ENCODE peak calls at places on chromosomes 13 and 19, in five cellular contexts. K, F, R, J and E are unnamed samples.

GRCh38 chr19:33676999-33677665 is 55.4 kb downstream of the CHST8 start:
- DNase-seq in K (no peak), F (no peak), R (no peak), J (no peak), E (peak)

GRCh38 chr13:98866882-98867281 is 111.0 kb downstream of the DOCK9 start:
- DNase-seq in K (no peak), F (no peak), R (no peak), J (no peak), E (no peak)

GRCh38 chr13:65112123-65113075 is 2117.7 kb downstream of the PCDH9 start:
- DNase-seq in K (no peak), F (no peak), R (no peak), J (no peak), E (no peak)

GRCh38 chr13:36764957-36765356 is 54.1 kb upstream of the RFXAP start:
- DNase-seq in K (no peak), F (no peak), R (no peak), J (no peak), E (no peak)

GRCh38 chr19:7864719-7865074 is 9.5 kb downstream of the PRR36 start:
- DNase-seq in K (no peak), F (no peak), R (no peak), J (no peak), E (no peak)

GRCh38 chr13:25847145-25847544 is 204.7 kb downstream of the SHISA2 start:
- DNase-seq in K (no peak), F (no peak), R (no peak), J (no peak), E (no peak)

GRCh38 chr19:49339364-49340068 is 4.3 kb downstream of the CD37 start:
- DNase-seq in K (peak), F (peak), R (no peak), J (peak), E (no peak)

GRCh38 chr13:112143753-112144615 is 77.0 kb downstream of the SOX1 start:
- DNase-seq in K (no peak), F (no peak), R (no peak), J (no peak), E (no peak)

GRCh38 chr13:48621056-48621455 is 32.7 kb upstream of the CYSLTR2 start:
- DNase-seq in K (no peak), F (no peak), R (no peak), J (no peak), E (no peak)

GRCh38 chr19:55333870-55334269 is 5.8 kb upstream of the KMT5C start:
- DNase-seq in K (no peak), F (no peak), R (no peak), J (no peak), E (no peak)

GRCh38 chr19:12126707-12127106 is 13.4 kb downstream of the ZNF20 start:
- DNase-seq in K (no peak), F (peak), R (no peak), J (no peak), E (no peak)

GRCh38 chr19:6564393-6564792 is 26.6 kb downstream of the CD70 start:
- DNase-seq in K (no peak), F (peak), R (no peak), J (no peak), E (no peak)

GRCh38 chr13:113526466-113527220 is 36.1 kb upstream of the DCUN1D2 start:
- DNase-seq in K (no peak), F (no peak), R (no peak), J (no peak), E (peak)

GRCh38 chr13:97938701-97939475 is 14.6 kb upstream of the IPO5 start:
- DNase-seq in K (no peak), F (peak), R (no peak), J (no peak), E (no peak)

GRCh38 chr13:20403826-20404225 is 121.8 kb downstream of the CRYL1 start:
- DNase-seq in K (no peak), F (no peak), R (no peak), J (no peak), E (peak)

GRCh38 chr19:49119411-49120324 is at the start of gene PPFIA3:
- DNase-seq in K (no peak), F (peak), R (no peak), J (peak), E (peak)

GRCh38 chr13:68897331-68897730 is 1210.3 kb upstream of the ATXN8OS start:
- DNase-seq in K (no peak), F (no peak), R (no peak), J (no peak), E (no peak)

GRCh38 chr19:42629191-42629590 is 34.5 kb upstream of the CEACAM8 start:
- DNase-seq in K (no peak), F (no peak), R (no peak), J (no peak), E (no peak)

GRCh38 chr19:42635233-42635539 is 40.5 kb upstream of the CEACAM8 start:
- DNase-seq in K (no peak), F (no peak), R (no peak), J (no peak), E (no peak)

DNA sequence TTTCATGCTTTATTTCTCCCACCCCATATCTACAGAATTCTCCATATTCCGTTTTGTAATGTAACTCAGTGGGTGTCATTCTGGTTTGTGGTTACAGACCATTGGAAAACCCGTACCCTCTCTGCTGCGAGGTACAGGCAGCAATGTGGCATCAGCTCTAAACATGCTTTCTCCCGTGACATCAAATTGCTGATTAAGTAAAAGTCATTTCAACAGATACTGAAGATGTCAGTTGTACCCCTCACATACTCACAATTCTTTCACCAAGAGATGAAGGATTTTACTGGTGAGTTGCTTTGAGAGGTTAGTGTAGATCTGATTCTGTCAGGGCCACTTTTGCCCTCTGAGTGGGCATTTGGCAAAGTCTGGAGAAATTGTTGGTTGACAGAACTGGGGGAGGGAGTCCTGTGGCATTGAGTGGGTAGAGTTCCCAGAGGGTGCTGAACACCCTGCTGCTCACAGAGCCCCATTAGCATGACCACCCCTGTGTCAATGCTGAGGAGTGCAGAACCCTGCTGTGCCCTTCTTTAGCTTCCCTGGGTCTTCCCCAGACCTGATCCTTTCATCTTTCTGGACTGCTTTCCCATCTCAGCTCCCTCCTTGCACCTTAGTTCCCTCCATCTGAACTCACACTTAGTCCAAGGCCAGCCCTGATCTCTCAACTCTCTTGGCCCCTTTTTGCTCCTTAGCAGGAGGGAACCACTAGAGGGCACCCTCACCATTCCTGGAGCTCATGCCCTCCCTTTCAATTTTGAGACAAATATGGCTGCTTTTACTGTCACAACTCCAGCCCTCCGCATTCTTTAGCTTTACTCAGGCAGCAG is 39.9 kb upstream of the CEACAM8 start:
- DNase-seq in K (no peak), F (peak), R (no peak), J (no peak), E (no peak)
- TF ChIP-seq CTCF in K (no peak), F (peak), R (peak), J (no peak), E (peak)

GRCh38 chr13:110705826-110706569 is at the start of gene CARS2:
- DNase-seq in K (peak), F (peak), R (peak), J (peak), E (peak)
- TF ChIP-seq CTCF in K (no peak), F (peak), R (peak), J (no peak), E (peak)

DNA sequence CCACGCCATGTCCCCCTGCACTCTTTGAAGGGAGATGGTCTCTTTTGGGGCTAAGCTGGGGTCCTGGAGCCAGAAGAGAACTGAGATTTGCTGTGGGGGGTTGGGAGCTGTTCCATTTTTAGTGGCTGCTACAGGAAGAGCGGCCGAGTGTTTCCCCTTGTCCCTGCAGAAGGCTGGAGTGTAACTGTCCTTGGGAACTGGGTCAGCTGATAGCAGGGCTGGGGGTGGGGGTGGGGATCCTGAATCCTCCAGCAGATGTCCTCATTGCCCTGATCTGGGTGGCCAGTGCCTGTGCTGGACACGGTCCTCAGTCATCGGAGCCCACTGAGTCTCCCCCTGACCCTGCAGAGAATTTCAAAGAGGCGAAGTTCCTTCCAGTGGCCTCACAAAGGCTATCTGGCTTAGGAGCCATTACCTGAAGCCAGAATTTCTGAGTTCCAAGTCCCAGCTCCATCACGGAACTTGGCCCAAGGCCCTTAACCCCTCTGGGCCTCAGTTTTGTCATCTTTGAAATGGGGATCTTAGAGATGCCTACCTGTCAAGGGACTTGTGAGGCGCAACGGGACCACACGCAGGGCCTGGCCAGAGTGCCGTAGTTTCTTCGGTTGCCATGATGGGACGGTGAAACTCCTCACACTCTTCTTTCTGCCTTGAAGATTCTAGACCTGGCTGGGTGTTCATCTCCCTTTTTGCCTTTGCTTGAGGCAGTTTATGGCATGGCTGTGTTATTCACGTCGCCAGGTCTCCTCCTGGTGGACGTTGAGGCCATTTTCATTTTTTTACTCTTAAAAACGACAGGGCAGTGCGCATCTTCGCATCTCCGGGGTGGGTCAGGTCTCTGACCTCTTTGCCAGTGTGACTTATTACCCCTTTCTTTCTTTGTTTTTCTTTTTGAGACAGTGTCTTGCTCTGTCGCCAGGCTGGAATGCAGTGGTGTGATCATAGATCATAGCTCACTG is 51.9 kb downstream of the DNM2 start:
- DNase-seq in K (no peak), F (peak), R (no peak), J (peak), E (no peak)
- TF ChIP-seq CTCF in K (peak), F (peak), R (peak), J (no peak), E (peak)

GRCh38 chr13:101941095-101941777 is 460.6 kb downstream of the FGF14 start:
- DNase-seq in K (no peak), F (no peak), R (no peak), J (no peak), E (no peak)
- TF ChIP-seq CTCF in K (no peak), F (peak), R (peak), J (peak), E (peak)

GRCh38 chr19:46347572-46347883 is 641 bp downstream of the PPP5C start:
- DNase-seq in K (no peak), F (no peak), R (no peak), J (no peak), E (no peak)
- TF ChIP-seq CTCF in K (peak), F (no peak), R (no peak), J (no peak), E (no peak)